ENCODE peak calls at places on chromosomes 2 and 18, in five cellular contexts. M, P, C, B and A are unnamed samples.

GRCh38 chr2:7180641-7181370 is 263.6 kb downstream of the RNF144A start:
- DNase-seq in M (no peak), P (no peak), C (peak; percentile 84), B (no peak), A (no peak)

GRCh38 chr2:37324786-37325624 is at the start of gene PRKD3:
- DNase-seq in M (peak; percentile 90), P (peak; percentile 43), C (no peak), B (peak; percentile 83), A (peak; percentile 94)

GRCh38 chr2:65265090-65266045 is 37.7 kb downstream of the ACTR2 start:
- DNase-seq in M (peak; percentile 54), P (peak; percentile 66), C (peak; percentile 91), B (peak; percentile 35), A (no peak)

GRCh38 chr2:156322103-156322671 is 10.3 kb downstream of the NR4A2 start:
- DNase-seq in M (peak; percentile 55), P (no peak), C (no peak), B (no peak), A (peak; percentile 20)

GRCh38 chr2:91974401-91975129 is 2896.7 kb upstream of the TEKT4 start:
- DNase-seq in M (no peak), P (no peak), C (no peak), B (no peak), A (no peak)

GRCh38 chr2:11797846-11798245 is 51.4 kb downstream of the LPIN1 start:
- DNase-seq in M (no peak), P (no peak), C (no peak), B (no peak), A (no peak)

GRCh38 chr2:150280255-150280654 is 207.2 kb downstream of the RND3 start:
- DNase-seq in M (no peak), P (peak; percentile 79), C (no peak), B (peak; percentile 26), A (no peak)

GRCh38 chr2:39741871-39742270 is 37.2 kb downstream of the THUMPD2 start:
- DNase-seq in M (no peak), P (no peak), C (no peak), B (no peak), A (no peak)

GRCh38 chr2:201191132-201191875 is 8.4 kb downstream of the CASP10 start:
- DNase-seq in M (no peak), P (peak; percentile 48), C (no peak), B (no peak), A (peak; percentile 19)

GRCh38 chr18:79964330-79965118 is at the start of gene HSBP1L1:
- DNase-seq in M (peak; percentile 82), P (no peak), C (no peak), B (peak; percentile 71), A (peak; percentile 86)

GRCh38 chr18:12334280-12335262 is 26.5 kb downstream of the TUBB6 start:
- DNase-seq in M (no peak), P (no peak), C (no peak), B (no peak), A (no peak)

GRCh38 chr2:204315236-204315662 is 230.0 kb upstream of the PARD3B start:
- DNase-seq in M (no peak), P (no peak), C (peak; percentile 72), B (peak; percentile 52), A (no peak)

GRCh38 chr2:181764095-181764963 is 84.0 kb upstream of the NEUROD1 start:
- DNase-seq in M (no peak), P (no peak), C (no peak), B (no peak), A (no peak)

GRCh38 chr2:24820598-24821432 is 27.6 kb downstream of the CENPO start:
- DNase-seq in M (no peak), P (no peak), C (no peak), B (peak; percentile 12), A (no peak)

GRCh38 chr2:9771101-9771449 is 72.2 kb upstream of the TAF1B start:
- DNase-seq in M (no peak), P (no peak), C (no peak), B (no peak), A (no peak)

GRCh38 chr2:9770308-9771100 is 72.8 kb upstream of the TAF1B start:
- DNase-seq in M (peak; percentile 47), P (peak; percentile 74), C (peak; percentile 64), B (no peak), A (peak; percentile 70)

GRCh38 chr2:9772035-9772998 is 71.0 kb upstream of the TAF1B start:
- DNase-seq in M (no peak), P (no peak), C (no peak), B (no peak), A (no peak)

GRCh38 chr2:9770006-9770307 is 73.3 kb upstream of the TAF1B start:
- DNase-seq in M (no peak), P (no peak), C (no peak), B (no peak), A (no peak)

DNA sequence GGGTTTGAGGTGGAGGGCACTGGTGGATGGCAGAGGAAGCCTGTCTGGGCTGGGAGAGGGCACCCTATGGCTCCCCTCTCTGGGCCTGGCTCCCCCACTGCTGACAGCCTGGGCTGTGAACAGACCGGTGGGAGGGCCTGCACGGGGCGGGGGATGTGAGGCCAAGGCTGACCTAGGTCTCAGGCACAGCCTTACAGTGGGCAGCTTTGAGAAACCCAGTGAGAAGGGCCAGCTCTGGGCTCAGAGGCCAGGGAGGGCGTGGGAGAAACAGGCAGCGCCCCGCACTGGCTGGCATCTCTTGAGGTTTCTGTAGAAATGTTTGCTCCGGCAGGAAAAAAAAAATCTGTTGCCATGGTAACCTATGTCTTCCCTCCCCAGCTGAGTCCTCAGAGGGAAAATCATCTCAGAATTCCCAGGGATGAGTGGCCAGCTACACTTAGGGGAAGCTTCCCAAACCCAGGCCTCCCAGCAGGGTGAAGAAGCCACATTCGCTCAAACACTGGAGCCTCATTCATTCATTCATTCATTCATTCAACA is 71.7 kb upstream of the TAF1B start:
- DNase-seq in M (no peak), P (peak; percentile 32), C (peak; percentile 49), B (no peak), A (no peak)
- TF ChIP-seq CTCF in M (no peak), P (peak; percentile 20), C (peak; percentile 17), B (no peak), A (no peak)

DNA sequence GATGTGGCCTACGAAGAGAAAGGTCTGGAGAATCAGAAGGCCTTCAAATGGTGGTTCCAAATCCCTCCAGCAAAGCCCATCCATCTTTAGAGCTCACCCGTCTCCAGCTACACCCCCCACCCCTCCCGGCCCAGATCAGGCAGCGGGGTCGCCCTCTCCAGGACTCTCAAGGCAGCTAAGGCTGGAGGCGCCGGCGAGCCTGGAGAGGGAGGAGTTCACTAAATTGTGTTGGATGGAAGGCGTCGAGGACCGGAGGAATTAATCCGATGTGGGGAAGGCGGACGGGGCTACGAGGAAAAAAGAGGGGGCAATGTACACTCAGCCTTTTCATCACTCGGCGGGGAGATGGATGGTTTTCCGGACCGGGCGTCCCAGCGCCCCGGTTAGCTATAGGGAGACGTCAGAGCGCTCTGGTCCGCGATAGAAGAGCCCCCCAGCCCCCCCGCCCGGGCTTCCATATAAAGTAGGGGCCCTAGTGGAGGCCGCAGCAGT is at the start of gene GRP:
- DNase-seq in M (no peak), P (no peak), C (no peak), B (no peak), A (no peak)
- TF ChIP-seq CTCF in M (no peak), P (no peak), C (no peak), B (no peak), A (no peak)

GRCh38 chr2:3650140-3650944 is 7.7 kb upstream of the ALLC start:
- DNase-seq in M (no peak), P (no peak), C (no peak), B (no peak), A (no peak)
- TF ChIP-seq CTCF in M (no peak), P (no peak), C (no peak), B (no peak), A (no peak)

GRCh38 chr2:70645733-70646420 is 92.3 kb upstream of the TGFA start:
- DNase-seq in M (no peak), P (no peak), C (no peak), B (no peak), A (no peak)
- TF ChIP-seq CTCF in M (no peak), P (peak; percentile 12), C (peak; percentile 30), B (no peak), A (no peak)

DNA sequence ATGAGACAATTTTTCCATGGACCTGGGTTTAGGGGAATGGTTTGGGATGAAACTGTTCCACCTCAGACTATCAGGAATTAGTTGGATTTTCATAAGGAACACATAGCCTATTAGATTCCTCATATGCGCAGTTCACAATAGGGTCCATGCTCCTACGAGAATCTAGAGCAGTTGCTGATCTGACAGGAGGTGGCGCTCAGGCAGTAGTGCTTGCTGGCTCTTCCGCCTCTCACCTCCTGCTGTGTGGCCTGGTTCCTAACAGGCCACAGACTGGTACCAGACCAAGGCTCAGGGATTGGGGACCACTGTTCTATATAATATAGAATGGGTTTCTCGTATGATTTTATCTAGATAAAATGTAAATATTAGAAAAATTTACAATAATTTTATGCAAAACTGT is 338.7 kb downstream of the CPS1 start:
- DNase-seq in M (no peak), P (no peak), C (no peak), B (no peak), A (no peak)
- TF ChIP-seq CTCF in M (no peak), P (no peak), C (no peak), B (no peak), A (no peak)

GRCh38 chr18:63320041-63320689 is 596 bp upstream of the BCL2 start:
- DNase-seq in M (peak; percentile 90), P (peak; percentile 90), C (peak; percentile 65), B (peak; percentile 70), A (peak; percentile 95)
- TF ChIP-seq CTCF in M (no peak), P (no peak), C (no peak), B (peak; percentile 45), A (no peak)

DNA sequence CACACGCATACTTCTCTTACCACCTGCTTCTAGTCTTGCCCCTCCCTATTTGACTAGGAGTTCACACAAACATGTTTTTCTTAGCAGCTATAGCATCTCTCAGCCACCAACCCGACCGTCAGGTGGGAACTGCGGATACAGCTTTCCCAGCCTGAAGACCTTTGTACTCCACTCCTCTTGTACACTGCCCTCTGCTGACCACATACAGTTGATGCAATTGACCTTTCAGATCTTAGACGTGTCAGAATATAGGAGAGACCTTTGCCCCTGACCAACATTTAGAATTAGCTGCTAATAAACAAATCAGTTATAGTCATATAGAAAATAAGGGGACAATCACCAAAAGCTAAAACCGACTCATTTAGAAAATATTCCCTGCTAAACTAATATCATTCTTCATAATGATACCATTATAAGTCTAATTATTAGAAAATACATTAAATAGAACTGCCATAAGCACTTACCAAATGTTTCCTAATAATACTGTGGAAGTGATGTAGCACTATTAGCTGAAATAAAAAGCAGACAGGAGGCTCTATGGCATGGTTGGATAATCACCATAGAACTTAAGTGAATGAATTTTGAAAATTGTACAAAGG is 208.4 kb downstream of the RAD51AP2 start:
- DNase-seq in M (peak; percentile 62), P (peak; percentile 23), C (peak; percentile 49), B (peak; percentile 33), A (peak; percentile 46)
- TF ChIP-seq CTCF in M (peak; percentile 77), P (peak; percentile 75), C (peak; percentile 74), B (peak; percentile 61), A (peak; percentile 79)

GRCh38 chr2:236608308-236608564 is 38.6 kb downstream of the ACKR3 start:
- DNase-seq in M (no peak), P (no peak), C (no peak), B (no peak), A (no peak)

GRCh38 chr2:236606023-236606422 is 36.4 kb downstream of the ACKR3 start:
- DNase-seq in M (no peak), P (no peak), C (no peak), B (no peak), A (no peak)

GRCh38 chr2:236608710-236609109 is 39.1 kb downstream of the ACKR3 start:
- DNase-seq in M (no peak), P (no peak), C (no peak), B (no peak), A (no peak)

GRCh38 chr2:236604971-236605734 is 35.5 kb downstream of the ACKR3 start:
- DNase-seq in M (no peak), P (no peak), C (no peak), B (no peak), A (no peak)

GRCh38 chr2:236607471-236608307 is 38.1 kb downstream of the ACKR3 start:
- DNase-seq in M (peak; percentile 4), P (no peak), C (peak; percentile 47), B (no peak), A (no peak)
- TF ChIP-seq CTCF in M (no peak), P (peak; percentile 25), C (peak; percentile 18), B (no peak), A (no peak)